ENCODE peak calls at places on chromosomes 1 and 21, in four cellular contexts. U is IMR-90, H is heart right ventricle, B is GM13976. L is an unnamed sample.

GRCh38 chr1:239997515-239998311 is 94.0 kb upstream of the FMN2 start:
- DNase-seq in U (no peak), H (no peak), B (no peak), L (no peak)

GRCh38 chr1:15322648-15323350 is 75.8 kb downstream of the FHAD1 start:
- DNase-seq in U (no peak), H (no peak), B (no peak), L (no peak)

GRCh38 chr1:58361134-58361533 is 185.4 kb downstream of the OMA1 start:
- DNase-seq in U (no peak), H (no peak), B (no peak), L (no peak)

GRCh38 chr21:33931799-33932390 is 16.3 kb upstream of the ATP5PO start:
- DNase-seq in U (no peak), H (no peak), B (peak), L (no peak)

GRCh38 chr1:223815865-223816264 is 29.9 kb downstream of the TP53BP2 start:
- DNase-seq in U (peak), H (no peak), B (no peak), L (no peak)

GRCh38 chr1:171081220-171081993 is 9.3 kb upstream of the FMO3 start:
- DNase-seq in U (peak), H (no peak), B (peak), L (no peak)

GRCh38 chr21:28337319-28337718 is 655.4 kb downstream of the LTN1 start:
- DNase-seq in U (peak), H (no peak), B (no peak), L (no peak)

GRCh38 chr1:159121526-159121925 is 45.0 kb upstream of the AIM2 start:
- DNase-seq in U (no peak), H (no peak), B (no peak), L (no peak)

GRCh38 chr1:192675716-192676115 is 39.8 kb downstream of the RGS13 start:
- DNase-seq in U (no peak), H (no peak), B (no peak), L (no peak)

GRCh38 chr1:8015809-8016165 is 10.3 kb downstream of the ERRFI1 start:
- DNase-seq in U (no peak), H (no peak), B (no peak), L (no peak)

GRCh38 chr1:197685785-197686184 is 89.5 kb downstream of the DENND1B start:
- DNase-seq in U (peak), H (no peak), B (no peak), L (no peak)

DNA sequence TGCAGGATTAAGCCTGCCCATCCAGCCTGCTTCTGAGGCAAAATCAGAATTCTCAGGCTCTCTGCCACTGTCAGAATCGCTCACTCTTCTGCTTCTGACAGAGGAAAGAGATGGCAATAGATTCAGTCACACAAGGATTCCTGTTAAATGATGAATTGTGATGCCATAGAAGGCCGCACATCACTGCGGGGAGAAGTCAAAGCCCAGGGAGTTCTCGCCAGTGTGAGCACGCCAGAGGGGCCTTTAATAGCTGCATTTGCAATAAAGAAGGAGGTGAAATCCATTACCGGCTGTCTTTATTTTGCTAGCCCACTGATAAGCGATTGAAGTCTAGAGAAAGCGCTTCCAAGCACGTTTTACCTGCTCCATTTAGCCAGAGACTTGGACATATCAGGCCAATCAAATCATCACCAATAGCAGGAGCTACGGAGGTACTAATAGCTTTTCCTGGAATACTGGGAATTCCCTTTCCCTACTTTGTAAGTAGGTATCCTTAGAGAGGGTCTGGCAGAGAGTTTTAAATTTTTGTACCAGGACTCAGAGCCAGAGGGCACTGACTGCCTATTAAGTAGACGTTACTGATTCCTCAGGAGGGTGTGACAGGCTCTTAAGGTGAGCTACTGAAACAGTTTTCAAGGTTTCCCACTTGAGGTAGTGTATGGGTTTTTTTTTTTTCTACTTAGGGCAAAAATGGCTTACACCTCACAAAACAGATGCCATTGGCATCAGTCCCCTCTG is 10.1 kb upstream of the TARBP1 start:
- DNase-seq in U (no peak), H (no peak), B (no peak), L (no peak)
- TF ChIP-seq CTCF in U (no peak), H (no peak), B (no peak), L (no peak)

GRCh38 chr1:220454155-220454777 is 73.7 kb upstream of the MARK1 start:
- DNase-seq in U (no peak), H (no peak), B (no peak), L (no peak)
- TF ChIP-seq CTCF in U (no peak), H (no peak), B (no peak), L (no peak)

GRCh38 chr1:2132222-2133038 is 62.1 kb downstream of the FAAP20 start:
- DNase-seq in U (peak), H (peak), B (no peak), L (no peak)
- TF ChIP-seq CTCF in U (peak), H (peak), B (peak), L (peak)

DNA sequence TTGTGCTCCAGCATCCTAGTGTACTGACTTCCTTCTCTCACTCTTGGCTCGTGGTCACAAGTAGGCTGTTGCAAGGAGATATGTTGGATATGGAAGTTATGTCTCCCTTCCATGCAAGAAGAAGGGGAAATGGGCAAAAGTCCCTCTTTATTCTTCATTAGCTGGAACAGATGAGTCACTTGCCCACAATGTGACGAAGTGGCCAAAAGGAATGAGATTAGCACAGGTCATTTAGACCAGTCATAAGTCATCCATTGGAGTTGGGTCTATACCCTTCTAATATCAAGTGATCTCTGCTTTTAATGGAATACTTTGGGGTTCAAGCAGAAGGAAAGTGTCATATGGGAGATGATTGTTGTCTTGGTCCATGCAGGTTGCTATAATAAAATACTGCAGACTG is 91.2 kb upstream of the NGF start:
- DNase-seq in U (peak), H (no peak), B (no peak), L (no peak)
- TF ChIP-seq CTCF in U (no peak), H (no peak), B (no peak), L (no peak)

GRCh38 chr1:34863501-34863900 is 4.0 kb upstream of the SMIM12 start:
- DNase-seq in U (no peak), H (no peak), B (no peak), L (no peak)

GRCh38 chr1:34864759-34865158 is 5.2 kb upstream of the SMIM12 start:
- DNase-seq in U (no peak), H (no peak), B (no peak), L (no peak)

GRCh38 chr1:34858901-34859441 is 578 bp downstream of the SMIM12 start:
- DNase-seq in U (peak), H (no peak), B (peak), L (no peak)

GRCh38 chr1:34856697-34857096 is 2.9 kb downstream of the SMIM12 start:
- DNase-seq in U (no peak), H (no peak), B (no peak), L (no peak)

GRCh38 chr1:34859442-34860200 is at the start of gene SMIM12:
- DNase-seq in U (peak), H (peak), B (peak), L (peak)
- TF ChIP-seq CTCF in U (peak), H (peak), B (peak), L (peak)

GRCh38 chr1:178500936-178501554 is 4.3 kb upstream of the CLEC20A start:
- DNase-seq in U (no peak), H (no peak), B (no peak), L (peak)
- TF ChIP-seq CTCF in U (no peak), H (no peak), B (no peak), L (no peak)

L was measured in GM10248.